ENCODE peak calls at places on chromosome 12, in eight cellular contexts. R is mucosa of descending colon, P is astrocyte, I is retinal pigment epithelial cell, H is AG09319, L is endodermal cell, T is WTC11, S is A549. V is an unnamed sample.

GRCh38 chr12:11162494-11162893 is 8.5 kb upstream of the SMIM10L1 start:
- DNase-seq in R (no peak), P (no peak), I (no peak), H (no peak), L (peak; percentile 53), T (no peak), S (no peak), V (no peak)

GRCh38 chr12:51067229-51067628 is 16.2 kb downstream of the CSRNP2 start:
- DNase-seq in R (no peak), P (no peak), I (no peak), H (no peak), L (no peak), T (no peak), S (no peak), V (no peak)

GRCh38 chr12:46921754-46922113 is 95.9 kb upstream of the SLC38A4 start:
- DNase-seq in R (no peak), P (peak; percentile 16), I (no peak), H (no peak), L (no peak), T (no peak), S (no peak), V (no peak)

GRCh38 chr12:112514926-112515642 is 96.3 kb downstream of the PTPN11 start:
- DNase-seq in R (no peak), P (no peak), I (no peak), H (no peak), L (no peak), T (no peak), S (no peak), V (no peak)

GRCh38 chr12:79023784-79024183 is 159.2 kb downstream of the SYT1 start:
- DNase-seq in R (no peak), P (peak; percentile 4), I (no peak), H (no peak), L (no peak), T (no peak), S (no peak), V (no peak)

GRCh38 chr12:42570076-42570475 is 19.5 kb downstream of the PRICKLE1 start:
- DNase-seq in R (no peak), P (no peak), I (no peak), H (no peak), L (no peak), T (no peak), S (no peak), V (no peak)

GRCh38 chr12:57590892-57591566 is at the start of gene PIP4K2C:
- DNase-seq in R (peak; percentile 93), P (peak; percentile 14), I (peak; percentile 20), H (no peak), L (peak; percentile 99), T (peak; percentile 91), S (peak; percentile 80), V (peak; percentile 90)

GRCh38 chr12:96094201-96094600 is 58.8 kb upstream of the LTA4H start:
- DNase-seq in R (no peak), P (no peak), I (no peak), H (no peak), L (peak; percentile 83), T (peak; percentile 42), S (peak; percentile 22), V (no peak)

GRCh38 chr12:115354007-115354452 is 670.1 kb upstream of the TBX3 start:
- DNase-seq in R (no peak), P (peak; percentile 95), I (peak; percentile 79), H (peak; percentile 90), L (no peak), T (no peak), S (peak; percentile 85), V (peak; percentile 59)

GRCh38 chr12:75488553-75488952 is 8.0 kb downstream of the GLIPR1 start:
- DNase-seq in R (no peak), P (peak; percentile 29), I (no peak), H (no peak), L (peak; percentile 83), T (peak; percentile 34), S (peak; percentile 59), V (no peak)
- TF ChIP-seq CTCF in R (no peak), P (peak; percentile 49), I (peak; percentile 50), H (peak; percentile 49), L (peak; percentile 75), T (no peak), S (peak; percentile 31), V (no peak)

DNA sequence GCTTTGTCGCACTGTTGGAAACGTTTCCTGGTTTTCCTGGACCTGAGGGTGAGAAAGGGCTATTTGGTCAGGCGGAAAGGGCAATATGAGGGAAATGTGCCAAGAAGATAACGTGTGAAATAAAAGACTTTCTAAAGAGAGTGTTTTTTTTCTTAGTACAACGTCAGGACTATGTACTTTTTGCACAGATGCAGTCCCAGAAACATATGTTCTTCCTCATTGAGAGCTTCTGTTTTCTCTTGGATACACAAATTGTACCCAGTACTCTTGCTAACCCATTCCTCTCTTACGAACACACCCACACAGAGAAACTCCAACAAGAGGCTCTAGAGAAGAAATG is 669 bp upstream of the PKP2 start:
- DNase-seq in R (no peak), P (no peak), I (no peak), H (no peak), L (no peak), T (no peak), S (no peak), V (no peak)
- TF ChIP-seq CTCF in R (no peak), P (no peak), I (no peak), H (no peak), L (no peak), T (no peak), S (no peak), V (no peak)

DNA sequence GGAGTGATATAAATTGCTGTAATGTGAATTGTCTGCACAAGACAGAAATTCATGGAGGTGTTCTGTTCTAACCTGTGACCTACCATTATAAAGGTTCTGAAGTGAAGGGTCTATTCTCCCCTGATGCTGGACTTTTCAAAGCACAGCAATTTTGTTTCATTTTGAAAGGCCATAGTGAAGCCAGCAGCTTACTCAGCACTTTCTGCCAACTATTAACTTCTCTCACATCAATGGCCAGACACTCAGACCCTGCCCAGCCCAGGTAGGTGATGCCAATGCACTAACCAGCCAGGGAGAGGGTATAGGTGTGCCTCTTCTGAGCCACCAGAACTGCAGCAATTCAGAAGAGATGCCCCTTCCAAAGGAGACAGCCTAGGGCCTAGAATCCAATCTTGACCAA is 43.9 kb downstream of the SLC15A4 start:
- DNase-seq in R (no peak), P (no peak), I (no peak), H (no peak), L (no peak), T (no peak), S (no peak), V (no peak)
- TF ChIP-seq CTCF in R (no peak), P (no peak), I (no peak), H (no peak), L (no peak), T (no peak), S (no peak), V (no peak)

DNA sequence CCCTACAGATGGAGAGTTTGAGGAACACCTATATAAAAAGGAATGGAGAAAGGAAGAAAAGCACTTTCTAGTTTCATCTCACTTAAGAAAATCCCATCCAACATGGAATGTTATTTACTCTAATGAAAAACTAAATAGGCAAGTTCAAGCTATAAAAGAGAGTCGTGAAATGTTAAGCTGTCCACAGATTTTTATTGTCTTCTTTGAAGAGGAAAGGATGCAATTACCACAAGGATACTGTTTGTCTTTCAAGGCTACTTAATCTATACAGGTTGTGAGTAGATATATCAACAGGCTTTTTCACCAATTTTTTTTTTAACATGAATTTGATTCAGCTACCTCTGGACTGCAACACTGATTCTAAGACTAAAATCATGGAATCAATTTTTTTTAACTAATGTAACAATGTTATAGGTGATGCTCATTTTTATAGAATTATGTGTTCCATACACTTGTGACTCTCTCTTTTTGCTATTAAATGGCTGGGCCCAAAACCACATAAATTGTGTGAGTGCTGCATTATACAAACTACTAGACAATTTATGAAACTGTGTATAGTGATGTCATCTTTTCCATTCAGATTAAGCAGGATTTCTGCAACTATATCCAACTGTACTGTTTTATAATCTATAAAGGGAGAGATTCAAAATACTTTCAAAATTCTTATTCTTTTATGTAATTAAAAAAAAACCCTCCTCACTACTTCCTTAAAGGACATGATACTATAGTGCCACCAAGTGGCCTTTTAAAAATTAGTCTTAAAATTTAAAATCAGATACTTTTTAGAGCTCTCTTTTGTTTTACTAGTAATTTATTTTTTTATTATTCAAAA is 26.7 kb upstream of the BMAL2 start:
- DNase-seq in R (no peak), P (peak; percentile 24), I (no peak), H (peak; percentile 19), L (no peak), T (no peak), S (peak; percentile 49), V (no peak)
- TF ChIP-seq CTCF in R (peak; percentile 15), P (peak; percentile 26), I (peak; percentile 25), H (peak; percentile 38), L (peak; percentile 96), T (no peak), S (peak; percentile 68), V (peak; percentile 65)

DNA sequence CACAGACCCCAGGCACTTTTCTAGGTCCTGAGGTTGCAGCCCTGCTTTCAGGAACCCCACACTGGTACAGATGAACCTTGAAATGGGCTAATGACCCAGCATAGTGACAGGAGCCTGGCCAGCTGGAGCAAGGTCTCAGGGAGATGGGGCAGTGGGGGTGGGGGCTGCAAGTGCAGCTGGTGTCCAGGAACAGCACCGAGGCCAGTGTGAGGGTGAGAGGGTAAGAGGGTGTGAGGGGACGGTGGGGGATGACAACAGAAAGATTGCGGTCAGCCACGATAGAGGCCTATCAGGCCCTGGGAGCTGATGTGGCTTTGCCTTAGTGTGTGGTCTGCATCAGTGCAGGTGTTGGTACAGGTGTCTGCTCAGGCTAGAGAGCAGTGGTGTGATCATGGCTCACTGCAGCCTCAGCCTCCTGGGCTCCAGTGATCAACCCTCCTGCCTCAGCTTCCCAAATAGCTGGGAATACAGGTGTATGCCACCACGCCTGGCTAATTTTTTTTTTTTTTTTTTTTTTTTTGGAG is 59.7 kb downstream of the EP400 start:
- DNase-seq in R (no peak), P (no peak), I (no peak), H (no peak), L (no peak), T (no peak), S (no peak), V (no peak)
- TF ChIP-seq CTCF in R (no peak), P (no peak), I (no peak), H (no peak), L (no peak), T (no peak), S (no peak), V (no peak)

GRCh38 chr12:56425188-56425587 is 24.0 kb downstream of the TIMELESS start:
- DNase-seq in R (no peak), P (no peak), I (no peak), H (no peak), L (no peak), T (no peak), S (no peak), V (no peak)

GRCh38 chr12:56417739-56418138 is 31.5 kb downstream of the TIMELESS start:
- DNase-seq in R (no peak), P (no peak), I (no peak), H (no peak), L (no peak), T (no peak), S (no peak), V (no peak)

GRCh38 chr12:56425940-56426438 is 23.2 kb downstream of the TIMELESS start:
- DNase-seq in R (no peak), P (no peak), I (no peak), H (no peak), L (no peak), T (no peak), S (no peak), V (no peak)

DNA sequence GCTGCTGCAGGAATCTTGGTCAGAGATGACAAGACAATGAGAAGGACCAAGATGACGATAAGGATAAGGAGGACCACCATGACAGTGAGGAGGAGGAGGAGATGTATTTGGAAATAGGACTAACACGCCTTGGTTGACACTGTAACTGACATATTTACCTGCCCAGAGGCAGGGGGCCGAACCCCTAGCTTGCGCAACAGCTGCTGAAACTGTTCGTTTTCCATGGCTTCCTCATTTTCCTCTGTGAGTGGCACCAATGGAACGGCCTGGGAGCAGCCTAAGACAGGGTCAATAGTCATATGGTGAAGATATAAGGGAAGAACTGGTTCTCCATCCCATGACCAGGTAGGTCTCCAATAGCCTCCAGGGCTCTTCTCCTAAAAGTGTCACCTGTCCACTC is 28.8 kb downstream of the TIMELESS start:
- DNase-seq in R (no peak), P (no peak), I (no peak), H (no peak), L (no peak), T (no peak), S (no peak), V (no peak)
- TF ChIP-seq CTCF in R (no peak), P (no peak), I (no peak), H (no peak), L (no peak), T (no peak), S (no peak), V (no peak)